ENCODE peak calls at places on chromosomes 7 and 10, in seven cellular contexts. Y, K, Q, A, H, P and T are unnamed samples.
A peak's percentile ranks its signal among the peaks of the same experiment; 100 is the strongest.

GRCh38 chr10:28769147-28769604 is 91.9 kb downstream of the BAMBI start:
- DNase-seq in Y (peak; percentile 61), K (no peak), Q (no peak), A (no peak), H (no peak), P (no peak), T (no peak)

GRCh38 chr7:32030904-32031692 is 39.1 kb downstream of the PDE1C start:
- DNase-seq in Y (no peak), K (no peak), Q (no peak), A (peak; percentile 39), H (no peak), P (no peak), T (no peak)

GRCh38 chr7:136687693-136688322 is 180.6 kb upstream of the CHRM2 start:
- DNase-seq in Y (no peak), K (no peak), Q (no peak), A (peak; percentile 49), H (no peak), P (peak; percentile 27), T (no peak)

GRCh38 chr7:133275008-133275407 is 22.1 kb downstream of the EXOC4 start:
- DNase-seq in Y (no peak), K (no peak), Q (no peak), A (no peak), H (no peak), P (no peak), T (no peak)

GRCh38 chr7:18509491-18509890 is 13.9 kb downstream of the HDAC9 start:
- DNase-seq in Y (no peak), K (no peak), Q (no peak), A (no peak), H (no peak), P (peak; percentile 79), T (no peak)

GRCh38 chr7:28355553-28356319 is 56.6 kb upstream of the CREB5 start:
- DNase-seq in Y (no peak), K (no peak), Q (no peak), A (no peak), H (no peak), P (no peak), T (no peak)

GRCh38 chr10:114779803-114780609 is 41.6 kb upstream of the FHIP2A start:
- DNase-seq in Y (peak; percentile 35), K (no peak), Q (no peak), A (peak; percentile 72), H (no peak), P (peak; percentile 94), T (peak; percentile 52)

GRCh38 chr10:132539431-132539839 is 1.8 kb downstream of the INPP5A start:
- DNase-seq in Y (no peak), K (peak; percentile 4), Q (no peak), A (peak; percentile 56), H (peak; percentile 39), P (no peak), T (no peak)

GRCh38 chr10:23158370-23158769 is 33.7 kb upstream of the PTF1A start:
- DNase-seq in Y (no peak), K (no peak), Q (no peak), A (peak; percentile 73), H (peak; percentile 19), P (peak; percentile 57), T (peak; percentile 15)

GRCh38 chr10:4941540-4942330 is 21.5 kb upstream of the AKR1C1 start:
- DNase-seq in Y (no peak), K (no peak), Q (no peak), A (peak; percentile 38), H (no peak), P (peak; percentile 80), T (no peak)

GRCh38 chr7:87452279-87452678 is 23.2 kb downstream of the ABCB4 start:
- DNase-seq in Y (no peak), K (no peak), Q (no peak), A (no peak), H (no peak), P (peak; percentile 8), T (no peak)

GRCh38 chr7:139630643-139631519 is 107.4 kb downstream of the CLEC2L start:
- DNase-seq in Y (no peak), K (no peak), Q (no peak), A (no peak), H (no peak), P (no peak), T (no peak)

GRCh38 chr7:27866828-27867227 is 126.9 kb downstream of the TAX1BP1 start:
- DNase-seq in Y (no peak), K (no peak), Q (no peak), A (no peak), H (no peak), P (no peak), T (no peak)

GRCh38 chr10:128237710-128238109 is 111.5 kb upstream of the MKI67 start:
- DNase-seq in Y (no peak), K (no peak), Q (no peak), A (no peak), H (no peak), P (no peak), T (no peak)

GRCh38 chr7:155702616-155703015 is 58.2 kb downstream of the RBM33 start:
- DNase-seq in Y (peak; percentile 9), K (no peak), Q (no peak), A (peak; percentile 13), H (no peak), P (peak; percentile 94), T (no peak)

GRCh38 chr10:1396236-1396635 is 340.1 kb downstream of the WDR37 start:
- DNase-seq in Y (no peak), K (no peak), Q (peak; percentile 49), A (no peak), H (no peak), P (no peak), T (no peak)

GRCh38 chr7:133273221-133273620 is 20.3 kb downstream of the EXOC4 start:
- DNase-seq in Y (no peak), K (no peak), Q (no peak), A (no peak), H (no peak), P (no peak), T (no peak)

GRCh38 chr10:69045441-69046300 is 42.2 kb upstream of the SRGN start:
- DNase-seq in Y (no peak), K (no peak), Q (no peak), A (peak; percentile 57), H (no peak), P (peak; percentile 98), T (no peak)

GRCh38 chr7:155267436-155267835 is 30.2 kb upstream of the INSIG1 start:
- DNase-seq in Y (no peak), K (no peak), Q (no peak), A (no peak), H (no peak), P (no peak), T (no peak)

GRCh38 chr10:74810087-74810486 is 16.3 kb upstream of the KAT6B start:
- DNase-seq in Y (no peak), K (no peak), Q (no peak), A (no peak), H (no peak), P (no peak), T (no peak)

GRCh38 chr7:135714534-135715009 is 13.4 kb downstream of the SLC13A4 start:
- DNase-seq in Y (no peak), K (no peak), Q (no peak), A (peak; percentile 90), H (no peak), P (peak; percentile 63), T (peak; percentile 91)

GRCh38 chr7:129376076-129376777 is 58.0 kb upstream of the STRIP2 start:
- DNase-seq in Y (no peak), K (no peak), Q (no peak), A (peak; percentile 48), H (peak; percentile 10), P (peak; percentile 61), T (no peak)

GRCh38 chr7:79781716-79782115 is 328.2 kb upstream of the MAGI2 start:
- DNase-seq in Y (no peak), K (no peak), Q (no peak), A (no peak), H (no peak), P (no peak), T (no peak)

GRCh38 chr10:69242844-69243212 is 22.7 kb downstream of the HKDC1 start:
- DNase-seq in Y (no peak), K (no peak), Q (no peak), A (no peak), H (no peak), P (no peak), T (no peak)

GRCh38 chr7:22697897-22698645 is 28.9 kb upstream of the IL6 start:
- DNase-seq in Y (no peak), K (no peak), Q (no peak), A (no peak), H (no peak), P (no peak), T (no peak)

GRCh38 chr7:94400643-94401042 is 5.9 kb downstream of the COL1A2 start:
- DNase-seq in Y (no peak), K (no peak), Q (no peak), A (peak; percentile 75), H (no peak), P (peak; percentile 80), T (no peak)

DNA sequence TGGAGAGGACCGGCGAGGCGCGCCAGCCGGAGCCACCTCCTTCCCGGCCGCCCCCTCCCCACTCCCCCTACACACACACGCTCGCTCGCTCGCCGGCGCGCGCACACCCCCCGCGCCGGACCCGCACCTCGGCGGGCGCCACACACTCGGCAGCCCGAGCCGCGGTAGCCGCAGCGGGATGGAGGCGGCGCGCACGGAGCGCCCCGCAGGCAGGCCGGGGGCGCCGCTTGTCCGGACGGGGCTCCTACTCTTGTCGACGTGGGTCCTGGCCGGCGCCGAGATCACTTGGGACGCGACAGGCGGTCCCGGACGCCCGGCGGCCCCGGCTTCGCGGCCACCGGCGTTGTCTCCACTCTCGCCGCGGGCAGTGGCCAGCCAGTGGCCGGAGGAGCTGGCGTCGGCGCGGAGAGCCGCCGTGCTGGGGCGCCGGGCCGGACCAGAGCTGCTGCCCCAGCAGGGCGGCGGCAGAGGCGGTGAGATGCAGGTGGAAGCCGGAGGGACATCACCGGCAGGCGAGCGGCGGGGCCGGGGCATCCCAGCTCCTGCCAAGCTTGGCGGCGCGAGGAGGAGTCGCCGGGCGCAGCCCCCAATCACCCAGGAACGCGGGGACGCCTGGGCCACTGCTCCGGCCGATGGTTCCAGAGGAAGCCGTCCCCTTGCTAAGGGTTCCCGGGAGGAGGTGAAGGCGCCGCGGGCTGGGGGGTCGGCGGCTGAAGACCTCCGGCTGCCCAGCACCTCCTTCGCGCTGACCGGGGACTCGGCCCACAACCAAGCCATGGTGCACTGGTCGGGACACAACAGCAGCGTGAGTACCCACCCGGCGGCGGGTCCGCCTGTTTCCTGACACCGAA is at the start of gene SORCS3:
- DNase-seq in Y (no peak), K (no peak), Q (peak; percentile 9), A (peak; percentile 32), H (no peak), P (no peak), T (no peak)
- H3K4me3 ChIP-seq in Y (peak within 1 kb of the TSS; percentile 48), K (no peak within 1 kb of the TSS), Q (no peak within 1 kb of the TSS), A (no peak within 1 kb of the TSS), H (no peak within 1 kb of the TSS), P (no peak within 1 kb of the TSS), T (no peak within 1 kb of the TSS)

GRCh38 chr10:103499881-103500280 is 6.4 kb downstream of the NEURL1 start:
- DNase-seq in Y (no peak), K (no peak), Q (no peak), A (peak; percentile 38), H (no peak), P (no peak), T (no peak)
- H3K27me3 ChIP-seq in Y (peaks cover 24% of the 10 kb centered on the region), K (no peaks in the 10 kb centered on the region), Q (no peaks in the 10 kb centered on the region), A (peaks cover 34% of the 10 kb centered on the region), H (peaks cover 14% of the 10 kb centered on the region), P (peaks cover 9% of the 10 kb centered on the region), T (peaks cover 21% of the 10 kb centered on the region)

GRCh38 chr10:79165068-79165467 is 96.3 kb downstream of the ZMIZ1 start:
- DNase-seq in Y (no peak), K (no peak), Q (no peak), A (peak; percentile 33), H (no peak), P (no peak), T (no peak)
- H3K36me3 ChIP-seq in Y (peaks cover 6% of the 10 kb centered on the region), K (peaks cover 18% of the 10 kb centered on the region), Q (peaks cover 32% of the 10 kb centered on the region), A (peaks cover 19% of the 10 kb centered on the region), H (no peaks in the 10 kb centered on the region), P (peaks cover 29% of the 10 kb centered on the region), T (peaks cover 91% of the 10 kb centered on the region)

GRCh38 chr7:3043544-3044395 is at the start of gene CARD11:
- DNase-seq in Y (no peak), K (no peak), Q (no peak), A (no peak), H (no peak), P (no peak), T (no peak)
- H3K4me3 ChIP-seq in Y (peak within 1 kb of the TSS; percentile 65), K (peak within 1 kb of the TSS; percentile 68), Q (no peak within 1 kb of the TSS), A (no peak within 1 kb of the TSS), H (peak within 1 kb of the TSS; percentile 52), P (peak within 1 kb of the TSS; percentile 41), T (no peak within 1 kb of the TSS)